ENCODE peak calls at places on chromosomes 7 and 10, in seven cellular contexts. U is Calu3, P is T-helper 2 cell, M is AG09309, E is NCI-H1105, A is T-helper 1 cell, R is HL-60. Z is an unnamed sample.

GRCh38 chr7:138975343-138976104 is 5.7 kb downstream of the KIAA1549 start:
- DNase-seq in U (no peak), P (no peak), M (no peak), E (peak), A (no peak), R (no peak), Z (no peak)

GRCh38 chr10:9786101-9786500 is 1231.6 kb upstream of the CELF2 start:
- DNase-seq in U (no peak), P (no peak), M (no peak), E (no peak), A (no peak), R (no peak), Z (no peak)

GRCh38 chr7:113216038-113216437 is 97.7 kb upstream of the SMIM30 start:
- DNase-seq in U (no peak), P (no peak), M (no peak), E (no peak), A (no peak), R (no peak), Z (no peak)

GRCh38 chr10:867807-868206 is 63.7 kb downstream of the LARP4B start:
- DNase-seq in U (no peak), P (no peak), M (no peak), E (no peak), A (no peak), R (no peak), Z (no peak)

GRCh38 chr7:55733584-55733983 is 129.0 kb downstream of the SEPTIN14 start:
- DNase-seq in U (no peak), P (no peak), M (peak), E (no peak), A (no peak), R (no peak), Z (no peak)

GRCh38 chr7:35605760-35606159 is 89.2 kb downstream of the HERPUD2 start:
- DNase-seq in U (no peak), P (no peak), M (peak), E (no peak), A (no peak), R (no peak), Z (no peak)

GRCh38 chr7:148699772-148700629 is 1.3 kb downstream of the CUL1 start:
- DNase-seq in U (no peak), P (no peak), M (no peak), E (no peak), A (no peak), R (peak), Z (no peak)

GRCh38 chr10:25125151-25125550 is 49.6 kb upstream of the GPR158 start:
- DNase-seq in U (no peak), P (no peak), M (no peak), E (peak), A (no peak), R (no peak), Z (no peak)

GRCh38 chr7:95927781-95928180 is 155.4 kb downstream of the DYNC1I1 start:
- DNase-seq in U (no peak), P (no peak), M (no peak), E (no peak), A (no peak), R (no peak), Z (no peak)

GRCh38 chr7:129886818-129887186 is 66.0 kb downstream of the UBE2H start:
- DNase-seq in U (no peak), P (no peak), M (no peak), E (no peak), A (no peak), R (no peak), Z (no peak)

GRCh38 chr7:35817181-35817580 is 16.3 kb downstream of the SEPTIN7 start:
- DNase-seq in U (no peak), P (no peak), M (no peak), E (no peak), A (no peak), R (no peak), Z (no peak)

GRCh38 chr10:101130984-101131961 is at the start of gene TLX1:
- DNase-seq in U (peak), P (no peak), M (no peak), E (peak), A (no peak), R (peak), Z (no peak)

GRCh38 chr7:139566075-139566474 is 42.6 kb downstream of the CLEC2L start:
- DNase-seq in U (no peak), P (no peak), M (no peak), E (no peak), A (no peak), R (no peak), Z (no peak)

GRCh38 chr10:130958981-130959751 is 352.4 kb downstream of the TCERG1L start:
- DNase-seq in U (no peak), P (no peak), M (no peak), E (no peak), A (no peak), R (no peak), Z (no peak)